ENCODE peak calls at places on chromosomes 11 and 22, in nine cellular contexts. B is GM23338, D is neural progenitor cell, G is HCT116, X is hepatocyte, F is MM.1S, E is PC-3, P is SK-N-SH, Z is GM23248. R is an unnamed sample. For H3K4me1, the result is how much of the 10 kb centered on the place peaks cover.

GRCh38 chr22:46052331-46052771 is 75.4 kb upstream of the WNT7B start:
- DNase-seq in B (no peak), D (no peak), G (no peak), X (no peak), F (no peak), E (no peak), P (no peak), Z (peak), R (no peak)

GRCh38 chr11:86091566-86091965 is 22.7 kb upstream of the PICALM start:
- DNase-seq in B (no peak), D (no peak), G (no peak), X (no peak), F (no peak), E (no peak), P (no peak), Z (peak), R (no peak)

GRCh38 chr22:33477131-33478111 is 419.2 kb upstream of the SYN3 start:
- DNase-seq in B (no peak), D (no peak), G (no peak), X (no peak), F (no peak), E (no peak), P (no peak), Z (no peak), R (no peak)

GRCh38 chr11:70621241-70621640 is 222.9 kb downstream of the CTTN start:
- DNase-seq in B (no peak), D (no peak), G (no peak), X (no peak), F (no peak), E (no peak), P (no peak), Z (no peak), R (no peak)

GRCh38 chr11:11409224-11409623 is 56.2 kb upstream of the CSNK2A3 start:
- DNase-seq in B (no peak), D (no peak), G (no peak), X (no peak), F (no peak), E (no peak), P (no peak), Z (no peak), R (no peak)

GRCh38 chr22:24497879-24498278 is 2.7 kb downstream of the UPB1 start:
- DNase-seq in B (no peak), D (no peak), G (no peak), X (no peak), F (no peak), E (no peak), P (no peak), Z (no peak), R (no peak)

GRCh38 chr11:64238999-64239398 is 1.9 kb upstream of the FKBP2 start:
- DNase-seq in B (no peak), D (no peak), G (no peak), X (no peak), F (no peak), E (no peak), P (no peak), Z (no peak), R (peak)

GRCh38 chr11:122020902-122021301 is 95.1 kb downstream of the BLID start:
- DNase-seq in B (peak), D (no peak), G (no peak), X (no peak), F (no peak), E (peak), P (peak), Z (peak), R (peak)

GRCh38 chr11:130131957-130132850 is 27.4 kb upstream of the ST14 start:
- DNase-seq in B (peak), D (peak), G (peak), X (peak), F (peak), E (peak), P (peak), Z (peak), R (peak)

GRCh38 chr22:19705181-19705934 is 8.9 kb upstream of the SEPTIN5 start:
- DNase-seq in B (peak), D (peak), G (no peak), X (peak), F (no peak), E (no peak), P (no peak), Z (no peak), R (no peak)

GRCh38 chr22:20654343-20655208 is 119.3 kb upstream of the SERPIND1 start:
- DNase-seq in B (no peak), D (no peak), G (no peak), X (no peak), F (no peak), E (no peak), P (no peak), Z (no peak), R (no peak)

GRCh38 chr11:2975594-2975993 is 16.5 kb downstream of the NAP1L4 start:
- DNase-seq in B (peak), D (peak), G (peak), X (peak), F (peak), E (peak), P (peak), Z (peak), R (peak)

GRCh38 chr11:27863637-27864036 is 163.4 kb upstream of the BDNF start:
- DNase-seq in B (peak), D (peak), G (no peak), X (no peak), F (no peak), E (no peak), P (no peak), Z (no peak), R (no peak)

GRCh38 chr11:126636911-126637799 is 281.7 kb downstream of the ST3GAL4 start:
- DNase-seq in B (no peak), D (no peak), G (no peak), X (no peak), F (no peak), E (no peak), P (no peak), Z (peak), R (no peak)

GRCh38 chr11:38460901-38461300 is 1862.9 kb upstream of the RAG2 start:
- DNase-seq in B (peak), D (no peak), G (no peak), X (peak), F (no peak), E (peak), P (no peak), Z (no peak), R (no peak)

GRCh38 chr11:78420796-78421209 is 3.2 kb upstream of the GAB2 start:
- DNase-seq in B (no peak), D (no peak), G (no peak), X (peak), F (peak), E (no peak), P (peak), Z (peak), R (no peak)

GRCh38 chr11:120197977-120198376 is 12.9 kb upstream of the OAF start:
- DNase-seq in B (peak), D (peak), G (no peak), X (no peak), F (no peak), E (no peak), P (peak), Z (no peak), R (no peak)

GRCh38 chr22:21067901-21068680 is 22.3 kb downstream of the LRRC74B start:
- DNase-seq in B (no peak), D (no peak), G (no peak), X (no peak), F (no peak), E (no peak), P (no peak), Z (no peak), R (no peak)

GRCh38 chr11:122202161-122202950 is 86.3 kb upstream of the BLID start:
- DNase-seq in B (peak), D (no peak), G (peak), X (peak), F (no peak), E (peak), P (peak), Z (peak), R (no peak)

GRCh38 chr22:38963872-38964271 is 6.5 kb downstream of the APOBEC3A start:
- DNase-seq in B (no peak), D (no peak), G (no peak), X (peak), F (no peak), E (no peak), P (no peak), Z (no peak), R (no peak)

GRCh38 chr11:27276141-27276540 is 86.9 kb downstream of the CCDC34 start:
- DNase-seq in B (no peak), D (no peak), G (no peak), X (no peak), F (no peak), E (no peak), P (no peak), Z (no peak), R (no peak)

GRCh38 chr11:3162410-3163240 is 2.5 kb downstream of the OSBPL5 start:
- DNase-seq in B (no peak), D (no peak), G (no peak), X (no peak), F (no peak), E (no peak), P (no peak), Z (no peak), R (no peak)

GRCh38 chr11:71947498-71947897 is 18.7 kb downstream of the RNF121 start:
- DNase-seq in B (no peak), D (no peak), G (no peak), X (peak), F (no peak), E (no peak), P (no peak), Z (peak), R (no peak)

GRCh38 chr22:48306785-48307570 is 1520.7 kb downstream of the BRD1 start:
- DNase-seq in B (no peak), D (no peak), G (no peak), X (no peak), F (no peak), E (no peak), P (no peak), Z (no peak), R (no peak)

GRCh38 chr11:79493555-79494171 is 52.8 kb upstream of the TENM4 start:
- DNase-seq in B (peak), D (peak), G (peak), X (peak), F (peak), E (peak), P (peak), Z (peak), R (peak)

GRCh38 chr22:23494593-23495266 is 85.4 kb downstream of the IGLL1 start:
- DNase-seq in B (no peak), D (no peak), G (no peak), X (no peak), F (no peak), E (no peak), P (no peak), Z (no peak), R (no peak)

GRCh38 chr11:76206327-76207081 is at the start of gene WNT11:
- DNase-seq in B (peak), D (peak), G (no peak), X (peak), F (peak), E (peak), P (peak), Z (peak), R (no peak)

GRCh38 chr11:128503231-128503991 is 83.9 kb downstream of the ETS1 start:
- DNase-seq in B (no peak), D (no peak), G (no peak), X (peak), F (no peak), E (no peak), P (no peak), Z (peak), R (no peak)

GRCh38 chr22:30265851-30266444 is 703 bp downstream of the OSM start:
- DNase-seq in B (no peak), D (no peak), G (no peak), X (no peak), F (no peak), E (no peak), P (no peak), Z (peak), R (peak)

GRCh38 chr11:66069715-66070603 is at the start of gene PACS1:
- DNase-seq in B (peak), D (peak), G (no peak), X (peak), F (peak), E (peak), P (peak), Z (peak), R (peak)

GRCh38 chr22:37021710-37022482 is 2.4 kb downstream of the MPST start:
- DNase-seq in B (peak), D (peak), G (peak), X (peak), F (peak), E (peak), P (peak), Z (peak), R (peak)

GRCh38 chr11:110720646-110721283 is 8.5 kb upstream of the ARHGAP20 start:
- DNase-seq in B (no peak), D (no peak), G (no peak), X (no peak), F (no peak), E (no peak), P (no peak), Z (peak), R (no peak)

GRCh38 chr11:117572671-117573070 is 224.3 kb downstream of the DSCAML1 start:
- DNase-seq in B (no peak), D (no peak), G (no peak), X (no peak), F (no peak), E (no peak), P (no peak), Z (no peak), R (no peak)

GRCh38 chr11:77188912-77189491 is 61.0 kb downstream of the MYO7A start:
- DNase-seq in B (peak), D (no peak), G (no peak), X (no peak), F (no peak), E (no peak), P (no peak), Z (no peak), R (no peak)

GRCh38 chr11:64164392-64165312 is 1.3 kb downstream of the MACROD1 start:
- DNase-seq in B (peak), D (peak), G (no peak), X (no peak), F (no peak), E (peak), P (no peak), Z (peak), R (no peak)

GRCh38 chr11:34316347-34317037 is 41.3 kb downstream of the ABTB2 start:
- DNase-seq in B (no peak), D (no peak), G (no peak), X (no peak), F (no peak), E (no peak), P (no peak), Z (peak), R (no peak)

GRCh38 chr11:34317038-34317360 is 40.8 kb downstream of the ABTB2 start:
- DNase-seq in B (no peak), D (no peak), G (no peak), X (no peak), F (no peak), E (no peak), P (no peak), Z (no peak), R (no peak)

GRCh38 chr11:34314176-34314575 is 43.6 kb downstream of the ABTB2 start:
- DNase-seq in B (no peak), D (no peak), G (no peak), X (no peak), F (no peak), E (no peak), P (no peak), Z (no peak), R (no peak)

GRCh38 chr11:34313099-34313517 is 44.7 kb downstream of the ABTB2 start:
- DNase-seq in B (peak), D (no peak), G (no peak), X (no peak), F (no peak), E (no peak), P (no peak), Z (peak), R (peak)

DNA sequence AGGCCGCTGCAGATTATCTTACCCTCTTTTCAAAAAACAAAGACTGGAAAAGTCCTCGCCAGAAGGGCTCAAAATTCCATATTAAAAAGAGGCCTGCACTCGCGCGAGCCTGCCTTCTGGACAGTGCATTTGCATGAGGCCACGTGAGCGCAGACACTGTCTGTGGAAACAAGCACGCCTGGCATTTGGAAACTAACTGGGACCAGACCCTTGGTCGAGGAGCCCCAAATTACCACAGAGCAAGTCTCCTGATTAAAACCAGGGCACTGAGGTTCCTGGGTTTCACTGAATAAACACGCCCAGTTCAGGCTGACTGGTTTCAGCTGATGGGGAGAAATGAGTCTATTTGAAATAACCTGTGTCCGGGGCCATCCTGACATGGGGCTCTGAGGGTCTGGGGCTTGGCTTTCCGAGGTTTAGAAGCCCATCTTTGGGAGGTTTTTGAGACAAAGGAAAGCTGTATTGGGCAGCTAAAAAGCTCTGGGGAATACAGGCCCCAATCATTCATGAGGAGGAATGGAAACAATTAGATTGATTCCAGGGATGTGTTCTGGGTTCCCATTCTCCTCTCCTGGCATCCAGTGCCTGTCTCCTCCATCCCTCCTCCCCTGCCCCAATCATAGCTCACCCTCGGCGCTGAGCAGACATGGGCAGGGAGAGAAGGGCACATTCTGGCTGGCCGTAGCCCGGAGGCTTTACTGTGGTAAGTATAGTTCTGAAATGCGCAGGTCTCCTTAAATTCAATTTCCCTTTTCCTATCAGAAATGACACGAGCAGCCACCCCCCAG is 42.6 kb downstream of the ABTB2 start:
- DNase-seq in B (no peak), D (no peak), G (no peak), X (no peak), F (no peak), E (no peak), P (peak), Z (peak), R (no peak)
- H3K4me1 ChIP-seq in B (under half), D (under half), G (under half), X (under half), F (under half), E (under half), P (under half), Z (under half), R (under half)

DNA sequence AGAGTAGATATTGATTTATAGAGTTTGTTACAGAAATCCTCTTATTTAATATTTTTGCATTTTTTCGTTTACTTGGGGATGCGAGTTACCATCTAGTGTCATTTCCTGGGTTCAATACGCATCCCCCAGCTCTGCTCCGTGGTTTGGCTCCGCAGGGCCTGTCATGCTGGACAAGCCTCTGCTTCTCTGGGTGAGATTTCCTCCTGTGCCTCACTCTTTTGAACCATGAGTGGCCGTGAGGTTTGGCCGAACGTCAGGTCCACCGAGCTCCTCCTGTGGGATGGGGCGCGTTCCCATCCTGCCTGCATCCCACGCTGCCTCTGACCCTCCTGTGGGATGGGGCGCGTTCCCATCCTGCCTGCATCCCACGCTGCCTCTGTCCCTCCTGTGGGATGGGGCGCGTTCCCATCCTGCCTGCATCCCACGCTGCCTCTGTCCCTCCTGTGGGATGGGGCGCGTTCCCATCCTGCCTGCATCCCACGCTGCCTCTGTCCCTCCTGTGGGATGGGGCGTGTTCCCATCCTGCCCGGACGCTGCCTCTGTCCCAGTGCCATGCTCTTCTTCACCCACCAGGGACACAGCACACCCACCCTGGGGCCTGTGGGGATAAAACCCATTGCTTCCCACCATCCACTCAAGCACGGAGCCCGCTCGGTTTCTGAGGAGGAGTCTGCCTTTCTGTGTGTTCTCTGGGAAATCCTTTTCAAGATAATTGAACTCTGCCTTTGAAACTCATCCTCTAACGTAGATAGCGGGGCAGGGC is 506.8 kb downstream of the BRD1 start:
- DNase-seq in B (no peak), D (no peak), G (no peak), X (no peak), F (no peak), E (no peak), P (no peak), Z (no peak), R (no peak)
- TF ChIP-seq EZH2phosphoT487 in B (no peak), D (no peak), G (no peak), X (no peak), F (no peak), E (no peak), P (no peak), Z (no peak), R (no peak)

DNA sequence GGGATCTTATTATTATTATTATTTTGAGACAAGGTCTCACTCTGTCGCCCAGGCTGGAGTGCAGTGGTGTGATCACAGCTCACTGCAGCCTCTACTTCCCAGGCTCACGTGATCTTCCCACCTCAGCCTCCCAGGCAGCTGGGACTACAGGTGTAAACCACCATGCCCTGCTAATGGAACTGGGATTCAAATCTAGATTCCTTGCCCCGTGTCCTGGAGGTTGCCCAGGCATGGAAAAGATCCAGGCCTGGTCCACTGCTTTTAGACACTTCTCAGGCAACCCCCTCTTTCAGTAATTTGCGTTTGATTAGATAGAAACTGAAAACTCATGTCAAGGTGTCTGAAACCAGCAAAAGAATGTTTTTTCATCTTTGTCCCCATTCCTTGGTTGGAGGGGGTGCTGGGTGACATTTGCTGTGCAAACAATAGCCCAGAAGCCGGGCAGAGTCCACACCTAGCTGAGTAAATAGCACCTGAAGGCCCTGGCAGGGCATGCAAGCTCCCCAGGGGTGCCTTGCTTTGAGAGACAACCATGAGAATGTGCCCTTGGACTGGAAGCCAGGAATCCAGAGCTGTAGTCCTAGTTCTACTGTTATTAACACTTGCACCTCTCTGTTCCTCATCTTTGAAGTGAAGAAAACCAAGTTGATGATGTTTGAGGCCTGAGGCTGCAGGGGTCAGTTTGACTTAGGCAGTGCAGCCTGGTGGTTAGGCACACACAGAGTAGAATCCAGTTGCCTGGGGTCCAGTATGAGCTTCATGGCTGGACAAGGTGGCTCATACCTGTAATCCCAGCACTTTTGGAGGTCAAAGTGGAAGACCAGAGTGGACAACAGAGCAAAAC is 19.1 kb upstream of the XBP1 start:
- DNase-seq in B (no peak), D (no peak), G (no peak), X (peak), F (peak), E (peak), P (no peak), Z (no peak), R (peak)
- H3K4me1 ChIP-seq in B (under half), D (under half), G (under half), X (under half), F (half or more), E (under half), P (under half), Z (under half), R (half or more)

DNA sequence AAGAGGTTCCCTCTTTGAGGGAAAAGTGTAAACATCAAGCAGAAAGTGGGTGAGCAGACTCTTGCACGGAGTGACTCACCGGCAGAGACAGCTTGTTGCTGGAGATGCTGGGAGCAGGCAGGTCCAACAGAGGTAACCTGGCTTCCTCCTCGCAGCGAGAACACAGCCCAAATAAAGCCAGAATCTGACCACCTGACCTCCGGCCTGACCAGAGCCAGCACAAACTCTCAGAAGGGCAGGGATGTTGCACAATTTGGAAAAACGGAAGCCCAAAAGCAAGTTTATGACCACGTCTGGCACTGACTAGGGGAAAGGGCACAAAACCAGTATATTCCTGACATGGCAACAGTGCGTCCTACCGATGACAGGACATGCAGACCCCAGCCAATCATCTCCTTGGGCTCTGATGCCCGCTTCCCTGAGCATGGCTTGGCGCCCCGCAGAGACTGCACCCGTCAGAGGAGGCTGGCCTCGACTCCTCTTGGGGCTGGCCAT is 5.4 kb downstream of the SMCO4 start:
- DNase-seq in B (no peak), D (no peak), G (no peak), X (peak), F (no peak), E (peak), P (no peak), Z (peak), R (no peak)
- TF ChIP-seq EZH2phosphoT487 in B (no peak), D (no peak), G (no peak), X (no peak), F (no peak), E (no peak), P (no peak), Z (no peak), R (no peak)